ENCODE peak calls at places on chromosomes 6 and 20, in nine cellular contexts. M is C1 segment of cervical spinal cord; P is nephron progenitor cell; A is skeletal muscle cell; D is AG04450; J is activated T-helper 1 cell treated with Interleukin-2 at 50 U/mL for 16 hours; V is activated CD4-positive, alpha-beta T cell treated with anti-CD3 and anti-CD28 coated beads for 36 hours; E is GM03348; O is left ventricle myocardium inferior. S is an unnamed sample.

GRCh38 chr6:41638002-41638800 is at the start of gene MDFI:
- DNase-seq in M (no peak), P (peak), A (no peak), D (no peak), J (no peak), V (no peak), E (no peak), O (no peak), S (no peak)

GRCh38 chr20:21026951-21027350 is 79.2 kb downstream of the LINC00237 start:
- DNase-seq in M (no peak), P (no peak), A (no peak), D (no peak), J (no peak), V (no peak), E (no peak), O (no peak), S (no peak)

GRCh38 chr20:1721687-1722512 is 64.3 kb upstream of the SIRPG start:
- DNase-seq in M (no peak), P (no peak), A (no peak), D (no peak), J (no peak), V (no peak), E (no peak), O (no peak), S (no peak)

GRCh38 chr6:99614430-99615161 is 8.0 kb downstream of the PRDM13 start:
- DNase-seq in M (no peak), P (peak), A (no peak), D (no peak), J (no peak), V (peak), E (no peak), O (no peak), S (peak)

GRCh38 chr6:33165581-33166258 is 26.5 kb downstream of the COL11A2 start:
- DNase-seq in M (no peak), P (no peak), A (no peak), D (no peak), J (no peak), V (no peak), E (no peak), O (no peak), S (no peak)

GRCh38 chr6:30071081-30071818 is 4.3 kb downstream of the PPP1R11 start:
- DNase-seq in M (no peak), P (peak), A (no peak), D (no peak), J (no peak), V (peak), E (peak), O (peak), S (no peak)

GRCh38 chr6:35368038-35368887 is 25.9 kb downstream of the PPARD start:
- DNase-seq in M (no peak), P (no peak), A (peak), D (no peak), J (no peak), V (peak), E (peak), O (no peak), S (peak)

GRCh38 chr6:2857580-2858337 is 16.1 kb upstream of the SERPINB1 start:
- DNase-seq in M (peak), P (no peak), A (no peak), D (no peak), J (peak), V (peak), E (no peak), O (peak), S (peak)

GRCh38 chr20:62433655-62434054 is 6.3 kb upstream of the RBBP8NL start:
- DNase-seq in M (peak), P (peak), A (no peak), D (no peak), J (no peak), V (no peak), E (peak), O (peak), S (no peak)

GRCh38 chr20:57158474-57158873 is 108.0 kb downstream of the BMP7 start:
- DNase-seq in M (no peak), P (no peak), A (no peak), D (no peak), J (no peak), V (no peak), E (no peak), O (no peak), S (no peak)

GRCh38 chr20:39468703-39469102 is 506.6 kb downstream of the DHX35 start:
- DNase-seq in M (no peak), P (no peak), A (no peak), D (no peak), J (no peak), V (no peak), E (no peak), O (no peak), S (peak)

GRCh38 chr6:98885330-98885729 is 51.0 kb downstream of the POU3F2 start:
- DNase-seq in M (no peak), P (no peak), A (no peak), D (no peak), J (no peak), V (no peak), E (no peak), O (no peak), S (no peak)

GRCh38 chr6:45115696-45116095 is 212.4 kb upstream of the RUNX2 start:
- DNase-seq in M (no peak), P (no peak), A (no peak), D (no peak), J (no peak), V (no peak), E (peak), O (no peak), S (no peak)